ENCODE peak calls at places on chromosomes 11 and 22, in seven cellular contexts. One of them, this sample, is unnamed.

GRCh38 chr11:35099278-35100018 is 39.5 kb upstream of the CD44 start:
- DNase-seq in non-pigmented ciliary epithelial cell: no peak
- DNase-seq in lower leg skin: no peak
- DNase-seq in NCI-H1694 treated with DMSO at 0.1 percent for 48 hours: no peak
- DNase-seq in NCI-H187 treated with DMSO at 0.1 percent for 48 hours: no peak
- DNase-seq in upper lobe of right lung: no peak
- DNase-seq in CD8-positive, alpha-beta T cell: no peak
- DNase-seq in this sample: no peak

GRCh38 chr11:115488945-115489344 is 15.3 kb downstream of the CADM1 start:
- DNase-seq in non-pigmented ciliary epithelial cell: peak
- DNase-seq in lower leg skin: no peak
- DNase-seq in NCI-H1694 treated with DMSO at 0.1 percent for 48 hours: no peak
- DNase-seq in NCI-H187 treated with DMSO at 0.1 percent for 48 hours: no peak
- DNase-seq in upper lobe of right lung: no peak
- DNase-seq in CD8-positive, alpha-beta T cell: no peak
- DNase-seq in this sample: no peak

GRCh38 chr11:17608830-17609229 is 61.8 kb downstream of the OTOG start:
- DNase-seq in non-pigmented ciliary epithelial cell: no peak
- DNase-seq in lower leg skin: no peak
- DNase-seq in NCI-H1694 treated with DMSO at 0.1 percent for 48 hours: no peak
- DNase-seq in NCI-H187 treated with DMSO at 0.1 percent for 48 hours: no peak
- DNase-seq in upper lobe of right lung: no peak
- DNase-seq in CD8-positive, alpha-beta T cell: no peak
- DNase-seq in this sample: no peak

GRCh38 chr22:43996170-43996980 is 27.7 kb upstream of the PARVB start:
- DNase-seq in non-pigmented ciliary epithelial cell: no peak
- DNase-seq in lower leg skin: no peak
- DNase-seq in NCI-H1694 treated with DMSO at 0.1 percent for 48 hours: no peak
- DNase-seq in NCI-H187 treated with DMSO at 0.1 percent for 48 hours: no peak
- DNase-seq in upper lobe of right lung: peak
- DNase-seq in CD8-positive, alpha-beta T cell: peak
- DNase-seq in this sample: peak

GRCh38 chr11:2194877-2195755 is 23.5 kb upstream of the TH start:
- DNase-seq in non-pigmented ciliary epithelial cell: no peak
- DNase-seq in lower leg skin: no peak
- DNase-seq in NCI-H1694 treated with DMSO at 0.1 percent for 48 hours: peak
- DNase-seq in NCI-H187 treated with DMSO at 0.1 percent for 48 hours: no peak
- DNase-seq in upper lobe of right lung: no peak
- DNase-seq in CD8-positive, alpha-beta T cell: peak
- DNase-seq in this sample: no peak

GRCh38 chr11:7281083-7281482 is 29.4 kb downstream of the SYT9 start:
- DNase-seq in non-pigmented ciliary epithelial cell: peak
- DNase-seq in lower leg skin: peak
- DNase-seq in NCI-H1694 treated with DMSO at 0.1 percent for 48 hours: no peak
- DNase-seq in NCI-H187 treated with DMSO at 0.1 percent for 48 hours: no peak
- DNase-seq in upper lobe of right lung: no peak
- DNase-seq in CD8-positive, alpha-beta T cell: no peak
- DNase-seq in this sample: no peak

GRCh38 chr11:111605681-111606080 is 3.4 kb downstream of the SIK2 start:
- DNase-seq in non-pigmented ciliary epithelial cell: no peak
- DNase-seq in lower leg skin: no peak
- DNase-seq in NCI-H1694 treated with DMSO at 0.1 percent for 48 hours: no peak
- DNase-seq in NCI-H187 treated with DMSO at 0.1 percent for 48 hours: no peak
- DNase-seq in upper lobe of right lung: no peak
- DNase-seq in CD8-positive, alpha-beta T cell: no peak
- DNase-seq in this sample: no peak

GRCh38 chr22:32531955-32532818 is 57.6 kb downstream of the FBXO7 start:
- DNase-seq in non-pigmented ciliary epithelial cell: peak
- DNase-seq in lower leg skin: peak
- DNase-seq in NCI-H1694 treated with DMSO at 0.1 percent for 48 hours: no peak
- DNase-seq in NCI-H187 treated with DMSO at 0.1 percent for 48 hours: no peak
- DNase-seq in upper lobe of right lung: peak
- DNase-seq in CD8-positive, alpha-beta T cell: no peak
- DNase-seq in this sample: no peak

GRCh38 chr11:128324531-128325141 is 262.7 kb downstream of the ETS1 start:
- DNase-seq in non-pigmented ciliary epithelial cell: no peak
- DNase-seq in lower leg skin: no peak
- DNase-seq in NCI-H1694 treated with DMSO at 0.1 percent for 48 hours: no peak
- DNase-seq in NCI-H187 treated with DMSO at 0.1 percent for 48 hours: no peak
- DNase-seq in upper lobe of right lung: no peak
- DNase-seq in CD8-positive, alpha-beta T cell: peak
- DNase-seq in this sample: no peak

GRCh38 chr22:23192133-23192532 is 11.8 kb downstream of the BCR start:
- DNase-seq in non-pigmented ciliary epithelial cell: no peak
- DNase-seq in lower leg skin: no peak
- DNase-seq in NCI-H1694 treated with DMSO at 0.1 percent for 48 hours: no peak
- DNase-seq in NCI-H187 treated with DMSO at 0.1 percent for 48 hours: no peak
- DNase-seq in upper lobe of right lung: peak
- DNase-seq in CD8-positive, alpha-beta T cell: no peak
- DNase-seq in this sample: no peak

GRCh38 chr11:10885703-10886363 is 28.0 kb upstream of the ZBED5 start:
- DNase-seq in non-pigmented ciliary epithelial cell: no peak
- DNase-seq in lower leg skin: no peak
- DNase-seq in NCI-H1694 treated with DMSO at 0.1 percent for 48 hours: no peak
- DNase-seq in NCI-H187 treated with DMSO at 0.1 percent for 48 hours: no peak
- DNase-seq in upper lobe of right lung: no peak
- DNase-seq in CD8-positive, alpha-beta T cell: no peak
- DNase-seq in this sample: no peak

GRCh38 chr11:10584071-10584501 is 15.6 kb upstream of the LYVE1 start:
- DNase-seq in non-pigmented ciliary epithelial cell: no peak
- DNase-seq in lower leg skin: no peak
- DNase-seq in NCI-H1694 treated with DMSO at 0.1 percent for 48 hours: no peak
- DNase-seq in NCI-H187 treated with DMSO at 0.1 percent for 48 hours: no peak
- DNase-seq in upper lobe of right lung: no peak
- DNase-seq in CD8-positive, alpha-beta T cell: no peak
- DNase-seq in this sample: no peak

GRCh38 chr11:13061294-13061990 is 52.3 kb downstream of the RASSF10 start:
- DNase-seq in non-pigmented ciliary epithelial cell: no peak
- DNase-seq in lower leg skin: no peak
- DNase-seq in NCI-H1694 treated with DMSO at 0.1 percent for 48 hours: no peak
- DNase-seq in NCI-H187 treated with DMSO at 0.1 percent for 48 hours: no peak
- DNase-seq in upper lobe of right lung: no peak
- DNase-seq in CD8-positive, alpha-beta T cell: no peak
- DNase-seq in this sample: no peak

GRCh38 chr22:40348025-40348658 is 1.8 kb downstream of the ADSL start:
- DNase-seq in non-pigmented ciliary epithelial cell: no peak
- DNase-seq in lower leg skin: peak
- DNase-seq in NCI-H1694 treated with DMSO at 0.1 percent for 48 hours: peak
- DNase-seq in NCI-H187 treated with DMSO at 0.1 percent for 48 hours: no peak
- DNase-seq in upper lobe of right lung: no peak
- DNase-seq in CD8-positive, alpha-beta T cell: peak
- DNase-seq in this sample: peak

GRCh38 chr11:69939551-69940245 is 120.5 kb upstream of the FGF3 start:
- DNase-seq in non-pigmented ciliary epithelial cell: no peak
- DNase-seq in lower leg skin: no peak
- DNase-seq in NCI-H1694 treated with DMSO at 0.1 percent for 48 hours: no peak
- DNase-seq in NCI-H187 treated with DMSO at 0.1 percent for 48 hours: no peak
- DNase-seq in upper lobe of right lung: peak
- DNase-seq in CD8-positive, alpha-beta T cell: no peak
- DNase-seq in this sample: peak

GRCh38 chr11:120222916-120223315 is 12.1 kb downstream of the OAF start:
- DNase-seq in non-pigmented ciliary epithelial cell: no peak
- DNase-seq in lower leg skin: no peak
- DNase-seq in NCI-H1694 treated with DMSO at 0.1 percent for 48 hours: no peak
- DNase-seq in NCI-H187 treated with DMSO at 0.1 percent for 48 hours: no peak
- DNase-seq in upper lobe of right lung: no peak
- DNase-seq in CD8-positive, alpha-beta T cell: no peak
- DNase-seq in this sample: no peak

GRCh38 chr11:64396079-64396591 is 37.2 kb downstream of the RPS6KA4 start:
- DNase-seq in non-pigmented ciliary epithelial cell: no peak
- DNase-seq in lower leg skin: no peak
- DNase-seq in NCI-H1694 treated with DMSO at 0.1 percent for 48 hours: no peak
- DNase-seq in NCI-H187 treated with DMSO at 0.1 percent for 48 hours: no peak
- DNase-seq in upper lobe of right lung: no peak
- DNase-seq in CD8-positive, alpha-beta T cell: no peak
- DNase-seq in this sample: no peak

GRCh38 chr11:73189315-73189714 is 28.8 kb upstream of the P2RY2 start:
- DNase-seq in non-pigmented ciliary epithelial cell: no peak
- DNase-seq in lower leg skin: no peak
- DNase-seq in NCI-H1694 treated with DMSO at 0.1 percent for 48 hours: no peak
- DNase-seq in NCI-H187 treated with DMSO at 0.1 percent for 48 hours: no peak
- DNase-seq in upper lobe of right lung: no peak
- DNase-seq in CD8-positive, alpha-beta T cell: no peak
- DNase-seq in this sample: no peak

GRCh38 chr22:48702573-48703264 is 1125.0 kb downstream of the BRD1 start:
- DNase-seq in non-pigmented ciliary epithelial cell: no peak
- DNase-seq in lower leg skin: no peak
- DNase-seq in NCI-H1694 treated with DMSO at 0.1 percent for 48 hours: no peak
- DNase-seq in NCI-H187 treated with DMSO at 0.1 percent for 48 hours: no peak
- DNase-seq in upper lobe of right lung: peak
- DNase-seq in CD8-positive, alpha-beta T cell: no peak
- DNase-seq in this sample: no peak

GRCh38 chr11:61482513-61482912 is 26.0 kb upstream of the LRRC10B start:
- DNase-seq in non-pigmented ciliary epithelial cell: no peak
- DNase-seq in lower leg skin: no peak
- DNase-seq in NCI-H1694 treated with DMSO at 0.1 percent for 48 hours: no peak
- DNase-seq in NCI-H187 treated with DMSO at 0.1 percent for 48 hours: no peak
- DNase-seq in upper lobe of right lung: no peak
- DNase-seq in CD8-positive, alpha-beta T cell: no peak
- DNase-seq in this sample: no peak

GRCh38 chr11:116420770-116421528 is 351.8 kb downstream of the BUD13 start:
- DNase-seq in non-pigmented ciliary epithelial cell: no peak
- DNase-seq in lower leg skin: no peak
- DNase-seq in NCI-H1694 treated with DMSO at 0.1 percent for 48 hours: no peak
- DNase-seq in NCI-H187 treated with DMSO at 0.1 percent for 48 hours: no peak
- DNase-seq in upper lobe of right lung: no peak
- DNase-seq in CD8-positive, alpha-beta T cell: no peak
- DNase-seq in this sample: no peak

GRCh38 chr11:122646549-122647340 is 8.8 kb upstream of the UBASH3B start:
- DNase-seq in non-pigmented ciliary epithelial cell: no peak
- DNase-seq in lower leg skin: no peak
- DNase-seq in NCI-H1694 treated with DMSO at 0.1 percent for 48 hours: no peak
- DNase-seq in NCI-H187 treated with DMSO at 0.1 percent for 48 hours: no peak
- DNase-seq in upper lobe of right lung: no peak
- DNase-seq in CD8-positive, alpha-beta T cell: no peak
- DNase-seq in this sample: no peak

GRCh38 chr11:35088676-35089075 is 50.3 kb upstream of the CD44 start:
- DNase-seq in non-pigmented ciliary epithelial cell: no peak
- DNase-seq in lower leg skin: peak
- DNase-seq in NCI-H1694 treated with DMSO at 0.1 percent for 48 hours: no peak
- DNase-seq in NCI-H187 treated with DMSO at 0.1 percent for 48 hours: no peak
- DNase-seq in upper lobe of right lung: no peak
- DNase-seq in CD8-positive, alpha-beta T cell: no peak
- DNase-seq in this sample: no peak

GRCh38 chr22:48663297-48663696 is 1164.4 kb downstream of the BRD1 start:
- DNase-seq in non-pigmented ciliary epithelial cell: no peak
- DNase-seq in lower leg skin: no peak
- DNase-seq in NCI-H1694 treated with DMSO at 0.1 percent for 48 hours: peak
- DNase-seq in NCI-H187 treated with DMSO at 0.1 percent for 48 hours: no peak
- DNase-seq in upper lobe of right lung: no peak
- DNase-seq in CD8-positive, alpha-beta T cell: no peak
- DNase-seq in this sample: no peak

GRCh38 chr22:20080776-20081654 is 974 bp downstream of the DGCR8 start:
- DNase-seq in non-pigmented ciliary epithelial cell: no peak
- DNase-seq in lower leg skin: no peak
- DNase-seq in NCI-H1694 treated with DMSO at 0.1 percent for 48 hours: no peak
- DNase-seq in NCI-H187 treated with DMSO at 0.1 percent for 48 hours: no peak
- DNase-seq in upper lobe of right lung: no peak
- DNase-seq in CD8-positive, alpha-beta T cell: no peak
- DNase-seq in this sample: peak

GRCh38 chr11:5992150-5992549 is 5.4 kb upstream of the OR52L1 start:
- DNase-seq in non-pigmented ciliary epithelial cell: no peak
- DNase-seq in lower leg skin: no peak
- DNase-seq in NCI-H1694 treated with DMSO at 0.1 percent for 48 hours: no peak
- DNase-seq in NCI-H187 treated with DMSO at 0.1 percent for 48 hours: no peak
- DNase-seq in upper lobe of right lung: no peak
- DNase-seq in CD8-positive, alpha-beta T cell: no peak
- DNase-seq in this sample: no peak

GRCh38 chr22:22928666-22929380 is 41.2 kb downstream of the IGLL5 start:
- DNase-seq in non-pigmented ciliary epithelial cell: no peak
- DNase-seq in lower leg skin: no peak
- DNase-seq in NCI-H1694 treated with DMSO at 0.1 percent for 48 hours: no peak
- DNase-seq in NCI-H187 treated with DMSO at 0.1 percent for 48 hours: no peak
- DNase-seq in upper lobe of right lung: no peak
- DNase-seq in CD8-positive, alpha-beta T cell: peak
- DNase-seq in this sample: no peak

GRCh38 chr22:29259253-29259899 is 8.4 kb downstream of the RHBDD3 start:
- DNase-seq in non-pigmented ciliary epithelial cell: no peak
- DNase-seq in lower leg skin: no peak
- DNase-seq in NCI-H1694 treated with DMSO at 0.1 percent for 48 hours: no peak
- DNase-seq in NCI-H187 treated with DMSO at 0.1 percent for 48 hours: no peak
- DNase-seq in upper lobe of right lung: no peak
- DNase-seq in CD8-positive, alpha-beta T cell: no peak
- DNase-seq in this sample: no peak

GRCh38 chr22:47195676-47196492 is 433.4 kb downstream of the TBC1D22A start:
- DNase-seq in non-pigmented ciliary epithelial cell: no peak
- DNase-seq in lower leg skin: no peak
- DNase-seq in NCI-H1694 treated with DMSO at 0.1 percent for 48 hours: no peak
- DNase-seq in NCI-H187 treated with DMSO at 0.1 percent for 48 hours: no peak
- DNase-seq in upper lobe of right lung: peak
- DNase-seq in CD8-positive, alpha-beta T cell: no peak
- DNase-seq in this sample: no peak

GRCh38 chr11:24635588-24636290 is 138.9 kb downstream of the LUZP2 start:
- DNase-seq in non-pigmented ciliary epithelial cell: no peak
- DNase-seq in lower leg skin: no peak
- DNase-seq in NCI-H1694 treated with DMSO at 0.1 percent for 48 hours: no peak
- DNase-seq in NCI-H187 treated with DMSO at 0.1 percent for 48 hours: no peak
- DNase-seq in upper lobe of right lung: no peak
- DNase-seq in CD8-positive, alpha-beta T cell: no peak
- DNase-seq in this sample: no peak

GRCh38 chr22:50526849-50527801 is 1.7 kb upstream of the SCO2 start:
- DNase-seq in non-pigmented ciliary epithelial cell: no peak
- DNase-seq in lower leg skin: peak
- DNase-seq in NCI-H1694 treated with DMSO at 0.1 percent for 48 hours: no peak
- DNase-seq in NCI-H187 treated with DMSO at 0.1 percent for 48 hours: no peak
- DNase-seq in upper lobe of right lung: peak
- DNase-seq in CD8-positive, alpha-beta T cell: no peak
- DNase-seq in this sample: no peak

GRCh38 chr11:15107730-15108515 is 6.8 kb upstream of the INSC start:
- DNase-seq in non-pigmented ciliary epithelial cell: no peak
- DNase-seq in lower leg skin: no peak
- DNase-seq in NCI-H1694 treated with DMSO at 0.1 percent for 48 hours: no peak
- DNase-seq in NCI-H187 treated with DMSO at 0.1 percent for 48 hours: no peak
- DNase-seq in upper lobe of right lung: no peak
- DNase-seq in CD8-positive, alpha-beta T cell: no peak
- DNase-seq in this sample: no peak

GRCh38 chr11:7306900-7307299 is 55.2 kb downstream of the SYT9 start:
- DNase-seq in non-pigmented ciliary epithelial cell: no peak
- DNase-seq in lower leg skin: no peak
- DNase-seq in NCI-H1694 treated with DMSO at 0.1 percent for 48 hours: no peak
- DNase-seq in NCI-H187 treated with DMSO at 0.1 percent for 48 hours: no peak
- DNase-seq in upper lobe of right lung: no peak
- DNase-seq in CD8-positive, alpha-beta T cell: no peak
- DNase-seq in this sample: no peak

GRCh38 chr11:128720522-128720985 is 26.7 kb downstream of the FLI1 start:
- DNase-seq in non-pigmented ciliary epithelial cell: no peak
- DNase-seq in lower leg skin: no peak
- DNase-seq in NCI-H1694 treated with DMSO at 0.1 percent for 48 hours: no peak
- DNase-seq in NCI-H187 treated with DMSO at 0.1 percent for 48 hours: no peak
- DNase-seq in upper lobe of right lung: no peak
- DNase-seq in CD8-positive, alpha-beta T cell: peak
- DNase-seq in this sample: no peak

GRCh38 chr22:23071163-23072034 is 1.1 kb downstream of the GNAZ start:
- DNase-seq in non-pigmented ciliary epithelial cell: no peak
- DNase-seq in lower leg skin: no peak
- DNase-seq in NCI-H1694 treated with DMSO at 0.1 percent for 48 hours: no peak
- DNase-seq in NCI-H187 treated with DMSO at 0.1 percent for 48 hours: no peak
- DNase-seq in upper lobe of right lung: peak
- DNase-seq in CD8-positive, alpha-beta T cell: no peak
- DNase-seq in this sample: peak

GRCh38 chr11:102448869-102449224 is 3.7 kb downstream of the TMEM123 start:
- DNase-seq in non-pigmented ciliary epithelial cell: no peak
- DNase-seq in lower leg skin: no peak
- DNase-seq in NCI-H1694 treated with DMSO at 0.1 percent for 48 hours: no peak
- DNase-seq in NCI-H187 treated with DMSO at 0.1 percent for 48 hours: no peak
- DNase-seq in upper lobe of right lung: no peak
- DNase-seq in CD8-positive, alpha-beta T cell: no peak
- DNase-seq in this sample: no peak

GRCh38 chr11:782264-783174 is 5.2 kb upstream of the GATD1 start:
- DNase-seq in non-pigmented ciliary epithelial cell: no peak
- DNase-seq in lower leg skin: no peak
- DNase-seq in NCI-H1694 treated with DMSO at 0.1 percent for 48 hours: no peak
- DNase-seq in NCI-H187 treated with DMSO at 0.1 percent for 48 hours: no peak
- DNase-seq in upper lobe of right lung: no peak
- DNase-seq in CD8-positive, alpha-beta T cell: no peak
- DNase-seq in this sample: no peak

This sample was measured in ascending aorta.